ENCODE peak calls at places on chromosome 19, in six cellular contexts. P, H, D, A, L and O are unnamed samples. For H3K4me1, the result is how much of the 10 kb centered on the place peaks cover.

GRCh38 chr19:13031917-13032623 is 36.8 kb downstream of the NFIX start:
- DNase-seq in A (no peak), P (no peak), H (no peak), L (peak), D (peak), O (no peak)

GRCh38 chr19:2739602-2740313 is at the start of gene SLC39A3:
- DNase-seq in D (peak), L (peak), P (peak), A (peak), H (peak), O (peak)

GRCh38 chr19:3401004-3401768 is 34.8 kb downstream of the NFIC start:
- DNase-seq in H (no peak), A (no peak), D (no peak), P (no peak), L (no peak), O (no peak)

GRCh38 chr19:41447732-41448332 is 4.9 kb downstream of the ERICH4 start:
- DNase-seq in D (no peak), A (no peak), P (no peak), L (no peak), H (no peak), O (no peak)

GRCh38 chr19:2716275-2716650 is 4.9 kb downstream of the DIRAS1 start:
- DNase-seq in A (no peak), D (no peak), P (no peak), L (no peak), H (no peak), O (no peak)

GRCh38 chr19:10748924-10749434 is 31.1 kb downstream of the DNM2 start:
- DNase-seq in D (peak), L (peak), A (no peak), H (no peak), P (peak), O (peak)

GRCh38 chr19:23437901-23438300 is 42.6 kb upstream of the ZNF91 start:
- DNase-seq in D (no peak), A (no peak), H (peak), L (no peak), P (no peak), O (no peak)

GRCh38 chr19:33447336-33448158 is 74.0 kb downstream of the CEBPG start:
- DNase-seq in D (no peak), H (no peak), P (peak), A (no peak), L (no peak), O (no peak)

GRCh38 chr19:16382775-16383543 is 58.3 kb downstream of the KLF2 start:
- DNase-seq in P (peak), L (peak), D (peak), H (peak), A (peak), O (peak)

GRCh38 chr19:13164370-13165090 is 14.3 kb downstream of the IER2 start:
- DNase-seq in D (peak), A (no peak), H (peak), P (no peak), L (peak), O (peak)

GRCh38 chr19:41879080-41879479 is 2.0 kb downstream of the CD79A start:
- DNase-seq in L (no peak), D (no peak), H (no peak), A (no peak), P (no peak), O (no peak)

GRCh38 chr19:58386166-58386575 is 898 bp upstream of the RPS5 start:
- DNase-seq in H (no peak), D (no peak), P (no peak), A (no peak), L (no peak), O (no peak)

GRCh38 chr19:35754365-35755139 is 2.3 kb downstream of the HSPB6 start:
- DNase-seq in A (no peak), H (no peak), D (no peak), L (no peak), P (no peak), O (no peak)

GRCh38 chr19:35310331-35310730 is 18.4 kb downstream of the MAG start:
- DNase-seq in A (no peak), L (no peak), D (no peak), P (no peak), H (no peak), O (no peak)

GRCh38 chr19:29928831-29929230 is 13.2 kb upstream of the URI1 start:
- DNase-seq in P (no peak), D (no peak), A (no peak), H (no peak), L (no peak), O (no peak)
- H3K4me1 ChIP-seq in P (under half), D (under half), A (under half), H (under half), L (under half), O (under half)

DNA sequence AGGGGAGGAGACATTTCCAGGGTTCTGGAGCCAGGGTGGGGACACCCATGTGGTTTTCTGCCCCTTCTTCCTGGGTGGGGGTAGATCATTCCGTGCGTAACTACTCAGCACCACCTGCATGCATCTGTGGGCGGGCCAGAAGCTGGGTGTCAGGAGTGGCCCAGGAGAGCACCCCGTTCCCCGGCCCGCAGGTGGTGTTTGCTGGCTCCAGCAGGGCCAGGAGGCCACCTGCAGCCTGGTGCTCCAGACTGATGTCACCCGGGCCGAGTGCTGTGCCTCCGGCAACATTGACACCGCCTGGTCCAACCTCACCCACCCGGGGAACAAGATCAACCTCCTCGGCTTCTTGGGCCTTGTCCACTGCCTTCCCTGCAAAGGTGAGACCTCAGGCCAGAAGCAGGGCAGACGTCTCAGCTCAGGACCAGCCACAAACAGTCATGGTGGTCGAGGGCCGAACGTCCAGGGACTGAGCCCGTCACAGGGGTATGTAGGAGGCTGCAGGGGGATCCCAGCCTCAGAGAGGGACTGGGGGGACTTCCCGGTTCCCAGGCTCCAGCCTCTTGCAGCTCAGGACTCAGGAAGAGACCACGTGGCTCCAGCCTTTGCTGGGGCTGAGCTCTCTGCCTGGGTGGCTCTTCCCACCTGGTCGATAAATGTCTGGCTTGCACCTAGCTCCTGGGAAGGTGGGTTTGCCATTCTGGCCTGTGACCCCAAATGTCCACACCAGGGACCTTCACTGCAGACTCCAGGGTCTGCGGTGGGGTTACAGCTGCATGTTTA is 1.6 kb downstream of the FSTL3 start:
- DNase-seq in H (no peak), L (peak), P (no peak), A (peak), D (peak), O (peak)
- H3K4me3 ChIP-seq in H (no peak), L (peak), P (no peak), A (peak), D (peak), O (no peak)

DNA sequence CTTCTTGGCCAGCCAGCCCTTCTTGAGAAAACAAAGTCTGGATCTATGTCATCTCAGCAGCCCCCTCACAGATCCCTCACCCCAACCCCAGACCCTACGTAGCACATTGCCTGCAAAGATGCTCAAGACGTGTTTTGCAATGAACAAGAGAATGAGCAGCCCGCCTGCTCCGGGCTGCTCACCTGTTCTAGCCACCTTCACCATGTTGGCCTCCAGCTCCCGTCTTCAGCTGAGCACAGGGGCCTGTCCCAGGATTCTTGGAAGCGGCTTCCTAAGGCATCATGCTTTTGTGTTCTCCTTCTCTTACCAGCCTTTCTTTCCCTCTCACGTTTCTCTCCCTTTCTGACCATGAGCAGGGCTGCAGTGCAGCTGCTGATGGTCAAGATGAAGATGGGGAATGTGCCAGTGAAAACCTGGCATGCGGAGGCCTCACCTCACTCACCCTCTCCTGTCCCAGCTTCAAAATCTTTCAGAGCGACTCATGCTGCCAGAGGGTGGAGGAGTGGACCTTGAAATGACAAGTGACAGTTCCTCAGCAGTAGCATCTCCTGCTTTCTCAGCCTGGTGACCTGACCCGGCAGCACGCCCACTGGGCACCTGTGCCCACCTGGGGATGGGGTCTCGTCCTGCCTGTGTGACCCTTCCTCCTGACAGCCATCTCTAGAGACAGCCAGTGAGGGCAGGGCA is 46.1 kb downstream of the RFX2 start:
- DNase-seq in L (no peak), P (no peak), A (no peak), D (no peak), H (no peak), O (no peak)
- H3K4me1 ChIP-seq in L (under half), P (under half), A (half or more), D (half or more), H (under half), O (under half)

GRCh38 chr19:45041125-45041524 is 2.3 kb downstream of the CLASRP start:
- DNase-seq in A (no peak), D (no peak), P (no peak), H (no peak), L (no peak), O (no peak)
- H3K4me3 ChIP-seq in A (no peak), D (no peak), P (no peak), H (no peak), L (no peak), O (no peak)

GRCh38 chr19:1181606-1182005 is 7.5 kb upstream of the SBNO2 start:
- DNase-seq in P (peak), A (no peak), L (no peak), D (no peak), H (no peak), O (peak)
- H3K4me1 ChIP-seq in P (under half), A (under half), L (under half), D (under half), H (under half), O (under half)

DNA sequence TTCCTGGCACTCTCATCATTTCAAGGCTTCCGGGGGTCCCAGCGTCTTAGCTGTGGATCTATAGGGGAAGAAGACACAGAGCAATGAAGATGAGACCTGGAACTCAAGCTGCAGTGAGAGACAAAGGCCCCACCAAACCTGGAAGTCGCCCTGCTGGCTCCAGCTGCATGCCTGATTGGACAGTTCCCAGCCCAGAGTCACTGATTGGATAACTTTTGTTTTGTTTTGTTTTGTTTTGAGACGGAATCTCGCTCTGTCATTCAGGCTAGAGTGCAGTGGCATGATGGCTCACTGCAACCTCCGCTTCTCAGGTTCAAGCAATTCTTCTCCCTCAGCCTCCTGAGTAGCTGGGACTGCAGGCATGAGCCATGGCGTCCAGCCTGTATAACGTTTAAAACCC is 6.4 kb upstream of the ZNF431 start:
- DNase-seq in P (no peak), D (no peak), H (no peak), A (no peak), L (no peak), O (no peak)
- H3K4me3 ChIP-seq in P (no peak), D (no peak), H (no peak), A (no peak), L (no peak), O (no peak)